ENCODE peak calls at places on chromosomes 6 and 20, in six cellular contexts. R is PC-9, K is type B pancreatic cell, M is LoVo, N is prostate gland, O is fibroblast of the aortic adventitia. H is an unnamed sample.

GRCh38 chr6:148611213-148611612 is 135.6 kb upstream of the UST start:
- DNase-seq in R (no peak), K (no peak), M (peak), N (peak), O (peak), H (peak)

GRCh38 chr6:121592955-121593665 is 157.7 kb downstream of the GJA1 start:
- DNase-seq in R (no peak), K (no peak), M (no peak), N (no peak), O (peak), H (peak)

GRCh38 chr20:22379472-22379871 is 204.9 kb downstream of the FOXA2 start:
- DNase-seq in R (peak), K (no peak), M (peak), N (no peak), O (peak), H (peak)

GRCh38 chr6:161010418-161010817 is 18.8 kb downstream of the MAP3K4 start:
- DNase-seq in R (peak), K (no peak), M (no peak), N (no peak), O (peak), H (no peak)

GRCh38 chr6:36998723-36999466 is 6.6 kb upstream of the FGD2 start:
- DNase-seq in R (no peak), K (no peak), M (no peak), N (no peak), O (no peak), H (no peak)

GRCh38 chr20:59664389-59665055 is 60.2 kb downstream of the PHACTR3 start:
- DNase-seq in R (no peak), K (peak), M (no peak), N (no peak), O (no peak), H (no peak)

GRCh38 chr20:39903806-39904205 is 785.2 kb downstream of the MAFB start:
- DNase-seq in R (no peak), K (no peak), M (no peak), N (no peak), O (no peak), H (no peak)

GRCh38 chr6:106122306-106122940 is 36.3 kb downstream of the PRDM1 start:
- DNase-seq in R (peak), K (no peak), M (peak), N (no peak), O (no peak), H (no peak)

GRCh38 chr6:151021878-151022277 is 156.4 kb downstream of the MTHFD1L start:
- DNase-seq in R (no peak), K (no peak), M (no peak), N (no peak), O (no peak), H (no peak)

GRCh38 chr20:24737212-24737850 is 211.7 kb upstream of the CST7 start:
- DNase-seq in R (no peak), K (no peak), M (no peak), N (no peak), O (no peak), H (no peak)

GRCh38 chr6:7693827-7694226 is 32.1 kb upstream of the BMP6 start:
- DNase-seq in R (no peak), K (no peak), M (no peak), N (no peak), O (no peak), H (no peak)

GRCh38 chr6:122995930-122996796 is at the start of gene CLVS2:
- DNase-seq in R (no peak), K (peak), M (no peak), N (peak), O (peak), H (peak)

GRCh38 chr20:51507357-51508036 is 35.0 kb downstream of the NFATC2 start:
- DNase-seq in R (no peak), K (no peak), M (no peak), N (no peak), O (no peak), H (no peak)

GRCh38 chr6:169205176-169206160 is 48.2 kb downstream of the THBS2 start:
- DNase-seq in R (no peak), K (no peak), M (no peak), N (no peak), O (peak), H (no peak)

GRCh38 chr20:25699914-25700313 is 3.3 kb upstream of the ZNF337 start:
- DNase-seq in R (no peak), K (no peak), M (no peak), N (no peak), O (peak), H (no peak)

GRCh38 chr6:137652961-137653697 is 158.9 kb upstream of the OLIG3 start:
- DNase-seq in R (peak), K (no peak), M (peak), N (no peak), O (no peak), H (no peak)

GRCh38 chr6:86500035-86500434 is 437.3 kb upstream of the HTR1E start:
- DNase-seq in R (no peak), K (no peak), M (no peak), N (no peak), O (no peak), H (no peak)

GRCh38 chr6:131822119-131822518 is 14.3 kb downstream of the ENPP1 start:
- DNase-seq in R (no peak), K (no peak), M (peak), N (no peak), O (no peak), H (no peak)

H was measured in H4.